ENCODE peak calls at places on chromosomes 6 and 20, in six cellular contexts. Z is stomach, G is endothelial cell, Q is non-pigmented ciliary epithelial cell, W is T-helper 1 cell, S is activated T-helper 1 cell treated with Interleukin-2 at 50 U/mL for 16 hours. H is an unnamed sample.

GRCh38 chr6:114564302-114564933 is 221.6 kb upstream of the HS3ST5 start:
- DNase-seq in Z (no peak), G (no peak), Q (no peak), W (no peak), S (no peak), H (no peak)

GRCh38 chr6:150613269-150613668 is 13.6 kb downstream of the PLEKHG1 start:
- DNase-seq in Z (no peak), G (no peak), Q (no peak), W (no peak), S (no peak), H (no peak)

GRCh38 chr20:62721511-62722197 is 13.0 kb downstream of the NTSR1 start:
- DNase-seq in Z (no peak), G (no peak), Q (no peak), W (no peak), S (no peak), H (no peak)

GRCh38 chr20:48489656-48490055 is 338.1 kb downstream of the PREX1 start:
- DNase-seq in Z (no peak), G (no peak), Q (no peak), W (no peak), S (no peak), H (no peak)

GRCh38 chr6:80690611-80691090 is 584.2 kb downstream of the BCKDHB start:
- DNase-seq in Z (no peak), G (no peak), Q (no peak), W (no peak), S (no peak), H (no peak)

GRCh38 chr6:135675862-135676261 is 175.6 kb upstream of the PDE7B start:
- DNase-seq in Z (no peak), G (peak), Q (peak), W (no peak), S (no peak), H (no peak)

GRCh38 chr6:89385156-89385667 is 26.9 kb downstream of the RRAGD start:
- DNase-seq in Z (no peak), G (no peak), Q (no peak), W (no peak), S (no peak), H (no peak)

GRCh38 chr6:30267423-30267822 is 54.2 kb upstream of the TRIM26 start:
- DNase-seq in Z (no peak), G (no peak), Q (no peak), W (no peak), S (no peak), H (no peak)

GRCh38 chr6:132813173-132813856 is 1.1 kb upstream of the RPS12 start:
- DNase-seq in Z (no peak), G (peak), Q (no peak), W (no peak), S (no peak), H (no peak)

GRCh38 chr20:23311932-23312331 is 38.7 kb upstream of the NXT1 start:
- DNase-seq in Z (no peak), G (no peak), Q (no peak), W (no peak), S (no peak), H (no peak)

GRCh38 chr6:144786825-144787224 is 501.7 kb downstream of the UTRN start:
- DNase-seq in Z (no peak), G (no peak), Q (no peak), W (no peak), S (no peak), H (no peak)

GRCh38 chr6:69976591-69977090 is 110.3 kb downstream of the COL19A1 start:
- DNase-seq in Z (no peak), G (no peak), Q (no peak), W (no peak), S (no peak), H (no peak)

GRCh38 chr6:29011276-29011734 is 6.2 kb upstream of the ZNF311 start:
- DNase-seq in Z (no peak), G (peak), Q (peak), W (no peak), S (no peak), H (peak)

GRCh38 chr20:56761393-56761792 is 132.3 kb downstream of the TFAP2C start:
- DNase-seq in Z (no peak), G (no peak), Q (no peak), W (no peak), S (no peak), H (no peak)

GRCh38 chr6:112839525-112839961 is 492.4 kb downstream of the RFPL4B start:
- DNase-seq in Z (no peak), G (no peak), Q (peak), W (no peak), S (no peak), H (no peak)

GRCh38 chr6:132354517-132355167 is 46.6 kb downstream of the MOXD1 start:
- DNase-seq in Z (peak), G (no peak), Q (no peak), W (no peak), S (peak), H (no peak)

GRCh38 chr6:39953076-39953623 is 18.9 kb upstream of the MOCS1 start:
- DNase-seq in Z (no peak), G (no peak), Q (no peak), W (no peak), S (no peak), H (no peak)

GRCh38 chr6:113976806-113977205 is 5.9 kb upstream of the HDAC2 start:
- DNase-seq in Z (no peak), G (no peak), Q (no peak), W (no peak), S (no peak), H (no peak)

GRCh38 chr6:89828988-89829590 is 591 bp upstream of the CASP8AP2 start:
- DNase-seq in Z (no peak), G (no peak), Q (no peak), W (no peak), S (no peak), H (peak)

GRCh38 chr6:88575536-88575935 is 387.9 kb downstream of the RNGTT start:
- DNase-seq in Z (no peak), G (no peak), Q (no peak), W (no peak), S (no peak), H (no peak)

GRCh38 chr20:25178563-25179438 is 16.7 kb upstream of the ENTPD6 start:
- DNase-seq in Z (peak), G (peak), Q (peak), W (no peak), S (no peak), H (no peak)

GRCh38 chr20:34066476-34067090 is 45.5 kb downstream of the EIF2S2 start:
- DNase-seq in Z (no peak), G (no peak), Q (no peak), W (no peak), S (no peak), H (no peak)

GRCh38 chr6:3748208-3748701 is 3.3 kb downstream of the PXDC1 start:
- DNase-seq in Z (peak), G (peak), Q (no peak), W (no peak), S (no peak), H (peak)

GRCh38 chr6:75563032-75563431 is 38.6 kb upstream of the SENP6 start:
- DNase-seq in Z (no peak), G (no peak), Q (no peak), W (no peak), S (no peak), H (no peak)

GRCh38 chr20:16944753-16945152 is 196.6 kb downstream of the OTOR start:
- DNase-seq in Z (no peak), G (no peak), Q (no peak), W (no peak), S (no peak), H (no peak)

GRCh38 chr6:170160031-170160627 is 130.7 kb downstream of the DLL1 start:
- DNase-seq in Z (no peak), G (no peak), Q (no peak), W (no peak), S (no peak), H (no peak)

GRCh38 chr6:34695729-34696188 is 808 bp downstream of the ILRUN start:
- DNase-seq in Z (no peak), G (no peak), Q (no peak), W (no peak), S (no peak), H (no peak)

GRCh38 chr6:41707565-41708200 is 27.7 kb downstream of the TFEB start:
- DNase-seq in Z (no peak), G (no peak), Q (no peak), W (no peak), S (peak), H (no peak)

GRCh38 chr6:56552212-56553130 is 90.2 kb downstream of the DST start:
- DNase-seq in Z (no peak), G (no peak), Q (peak), W (no peak), S (no peak), H (no peak)

GRCh38 chr6:113888996-113889635 is 32.0 kb downstream of the MARCKS start:
- DNase-seq in Z (no peak), G (no peak), Q (no peak), W (no peak), S (no peak), H (no peak)

GRCh38 chr6:149233056-149233715 is 84.3 kb upstream of the TAB2 start:
- DNase-seq in Z (no peak), G (no peak), Q (peak), W (no peak), S (peak), H (no peak)

GRCh38 chr6:1591243-1591642 is 18.5 kb upstream of the FOXC1 start:
- DNase-seq in Z (no peak), G (no peak), Q (no peak), W (no peak), S (no peak), H (no peak)

GRCh38 chr20:24970030-24970553 is 21.0 kb downstream of the CST7 start:
- DNase-seq in Z (no peak), G (no peak), Q (no peak), W (no peak), S (no peak), H (no peak)

GRCh38 chr20:54340667-54341081 is 132.8 kb downstream of the PFDN4 start:
- DNase-seq in Z (no peak), G (no peak), Q (peak), W (no peak), S (no peak), H (no peak)

GRCh38 chr6:5541751-5542432 is 280.6 kb downstream of the FARS2 start:
- DNase-seq in Z (no peak), G (no peak), Q (no peak), W (no peak), S (no peak), H (no peak)

GRCh38 chr20:3203315-3204123 is 963 bp downstream of the DDRGK1 start:
- DNase-seq in Z (peak), G (no peak), Q (no peak), W (no peak), S (no peak), H (peak)

GRCh38 chr20:57352305-57352704 is 1.2 kb downstream of the RAE1 start:
- DNase-seq in Z (no peak), G (no peak), Q (no peak), W (no peak), S (no peak), H (no peak)